ENCODE peak calls at places on chromosomes 2 and 18, in six cellular contexts. One of them, this sample, is unnamed.

GRCh38 chr2:234947556-234947955 is 4.3 kb upstream of the SH3BP4 start:
- DNase-seq in A549: no peak
- DNase-seq in breast epithelium: no peak
- DNase-seq in HepG2: no peak
- DNase-seq in GM12878: no peak
- DNase-seq in right lobe of liver: no peak
- DNase-seq in this sample: no peak

GRCh38 chr2:157307021-157307420 is 18.6 kb downstream of the ERMN start:
- DNase-seq in HepG2: no peak
- DNase-seq in GM12878: no peak
- DNase-seq in right lobe of liver: no peak
- DNase-seq in A549: no peak
- DNase-seq in breast epithelium: no peak
- DNase-seq in this sample: no peak

GRCh38 chr2:19038096-19039015 is 320.1 kb downstream of the OSR1 start:
- DNase-seq in A549: no peak
- DNase-seq in HepG2: no peak
- DNase-seq in GM12878: no peak
- DNase-seq in breast epithelium: no peak
- DNase-seq in right lobe of liver: no peak
- DNase-seq in this sample: no peak

GRCh38 chr2:110812726-110813645 is 80.6 kb downstream of the ACOXL start:
- DNase-seq in breast epithelium: no peak
- DNase-seq in right lobe of liver: no peak
- DNase-seq in GM12878: no peak
- DNase-seq in A549: no peak
- DNase-seq in HepG2: no peak
- DNase-seq in this sample: no peak

GRCh38 chr2:228140934-228141528 is 40.5 kb downstream of the SPHKAP start:
- DNase-seq in GM12878: peak; percentile 48
- DNase-seq in A549: no peak
- DNase-seq in right lobe of liver: no peak
- DNase-seq in HepG2: no peak
- DNase-seq in breast epithelium: no peak
- DNase-seq in this sample: no peak

GRCh38 chr18:44309185-44309584 is 371.5 kb upstream of the SETBP1 start:
- DNase-seq in HepG2: no peak
- DNase-seq in right lobe of liver: no peak
- DNase-seq in GM12878: no peak
- DNase-seq in breast epithelium: no peak
- DNase-seq in A549: no peak
- DNase-seq in this sample: no peak

GRCh38 chr2:239316562-239317465 is 84.0 kb downstream of the HDAC4 start:
- DNase-seq in right lobe of liver: no peak
- DNase-seq in GM12878: no peak
- DNase-seq in HepG2: no peak
- DNase-seq in breast epithelium: peak; percentile 52
- DNase-seq in A549: no peak
- DNase-seq in this sample: no peak

GRCh38 chr2:54704688-54705605 is 18.5 kb upstream of the EML6 start:
- DNase-seq in right lobe of liver: no peak
- DNase-seq in breast epithelium: no peak
- DNase-seq in A549: peak; percentile 74
- DNase-seq in GM12878: no peak
- DNase-seq in HepG2: peak; percentile 76
- DNase-seq in this sample: no peak

GRCh38 chr2:44949329-44950151 is 8.0 kb downstream of the SIX3 start:
- DNase-seq in right lobe of liver: no peak
- DNase-seq in A549: no peak
- DNase-seq in breast epithelium: no peak
- DNase-seq in HepG2: no peak
- DNase-seq in GM12878: no peak
- DNase-seq in this sample: no peak

GRCh38 chr2:61853086-61853847 is 593 bp downstream of the FAM161A start:
- DNase-seq in HepG2: peak; percentile 64
- DNase-seq in GM12878: no peak
- DNase-seq in A549: peak; percentile 77
- DNase-seq in breast epithelium: no peak
- DNase-seq in right lobe of liver: peak; percentile 83
- DNase-seq in this sample: no peak

GRCh38 chr18:23183356-23184150 is 48.3 kb downstream of the CABLES1 start:
- DNase-seq in right lobe of liver: no peak
- DNase-seq in A549: no peak
- DNase-seq in HepG2: no peak
- DNase-seq in breast epithelium: no peak
- DNase-seq in GM12878: no peak
- DNase-seq in this sample: no peak

GRCh38 chr2:96256611-96257113 is 9.1 kb downstream of the TMEM127 start:
- DNase-seq in GM12878: no peak
- DNase-seq in A549: no peak
- DNase-seq in HepG2: no peak
- DNase-seq in breast epithelium: no peak
- DNase-seq in right lobe of liver: no peak
- DNase-seq in this sample: no peak

GRCh38 chr2:49044680-49045079 is 109.6 kb downstream of the FSHR start:
- DNase-seq in right lobe of liver: no peak
- DNase-seq in HepG2: peak; percentile 6
- DNase-seq in breast epithelium: no peak
- DNase-seq in A549: no peak
- DNase-seq in GM12878: no peak
- DNase-seq in this sample: no peak

GRCh38 chr2:240305369-240305962 is 130.0 kb upstream of the GPC1 start:
- DNase-seq in right lobe of liver: no peak
- DNase-seq in breast epithelium: no peak
- DNase-seq in A549: no peak
- DNase-seq in HepG2: no peak
- DNase-seq in GM12878: no peak
- DNase-seq in this sample: no peak

GRCh38 chr2:128967666-128968065 is 649.0 kb upstream of the HS6ST1 start:
- DNase-seq in breast epithelium: no peak
- DNase-seq in A549: no peak
- DNase-seq in right lobe of liver: no peak
- DNase-seq in HepG2: no peak
- DNase-seq in GM12878: no peak
- DNase-seq in this sample: no peak

GRCh38 chr2:203591642-203592041 is 56.5 kb upstream of the RAPH1 start:
- DNase-seq in HepG2: no peak
- DNase-seq in GM12878: no peak
- DNase-seq in A549: no peak
- DNase-seq in right lobe of liver: no peak
- DNase-seq in breast epithelium: no peak
- DNase-seq in this sample: no peak

GRCh38 chr2:203586696-203587095 is 51.6 kb upstream of the RAPH1 start:
- DNase-seq in breast epithelium: no peak
- DNase-seq in right lobe of liver: no peak
- DNase-seq in HepG2: no peak
- DNase-seq in A549: peak; percentile 21
- DNase-seq in GM12878: no peak
- DNase-seq in this sample: no peak

GRCh38 chr2:203594541-203594940 is 59.4 kb upstream of the RAPH1 start:
- DNase-seq in HepG2: no peak
- DNase-seq in A549: no peak
- DNase-seq in breast epithelium: no peak
- DNase-seq in right lobe of liver: no peak
- DNase-seq in GM12878: no peak
- DNase-seq in this sample: no peak

GRCh38 chr2:203592470-203592869 is 57.4 kb upstream of the RAPH1 start:
- DNase-seq in breast epithelium: no peak
- DNase-seq in HepG2: no peak
- DNase-seq in GM12878: no peak
- DNase-seq in right lobe of liver: no peak
- DNase-seq in A549: no peak
- DNase-seq in this sample: no peak

DNA sequence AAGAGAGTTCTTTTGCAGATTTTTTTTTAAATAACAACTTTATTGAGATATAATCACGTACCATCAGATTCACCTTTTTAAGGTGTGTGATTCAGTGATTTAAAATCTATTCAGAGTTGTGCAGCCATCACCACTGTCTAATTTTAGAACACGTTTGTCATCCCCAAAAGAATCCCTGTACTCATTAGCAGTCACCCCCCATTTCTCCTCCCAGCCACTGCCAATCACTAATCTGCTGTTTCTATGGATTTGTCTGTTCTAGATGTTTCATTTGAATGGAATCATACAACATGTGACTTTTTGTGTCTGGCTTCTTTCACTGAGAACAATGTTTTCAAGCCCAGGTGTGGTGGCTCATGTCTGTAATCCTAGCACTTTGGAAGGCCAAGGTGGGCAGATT is 55.4 kb upstream of the RAPH1 start:
- DNase-seq in right lobe of liver: no peak
- DNase-seq in breast epithelium: no peak
- DNase-seq in A549: no peak
- DNase-seq in GM12878: no peak
- DNase-seq in HepG2: no peak
- DNase-seq in this sample: no peak
- TF ChIP-seq POLR2A in right lobe of liver: no peak
- TF ChIP-seq POLR2A in breast epithelium: no peak
- TF ChIP-seq POLR2A in A549: no peak
- TF ChIP-seq POLR2A in GM12878: no peak
- TF ChIP-seq POLR2A in HepG2: no peak
- TF ChIP-seq POLR2A in this sample: no peak

GRCh38 chr2:10345813-10346212 is 43.1 kb downstream of the HPCAL1 start:
- DNase-seq in breast epithelium: no peak
- DNase-seq in right lobe of liver: peak; percentile 2
- DNase-seq in HepG2: no peak
- DNase-seq in A549: no peak
- DNase-seq in GM12878: no peak
- DNase-seq in this sample: no peak

GRCh38 chr2:10345126-10345525 is 42.4 kb downstream of the HPCAL1 start:
- DNase-seq in HepG2: no peak
- DNase-seq in A549: no peak
- DNase-seq in breast epithelium: no peak
- DNase-seq in right lobe of liver: peak; percentile 5
- DNase-seq in GM12878: no peak
- DNase-seq in this sample: no peak

GRCh38 chr2:10344105-10345066 is 41.7 kb downstream of the HPCAL1 start:
- DNase-seq in right lobe of liver: no peak
- DNase-seq in breast epithelium: no peak
- DNase-seq in HepG2: no peak
- DNase-seq in A549: no peak
- DNase-seq in GM12878: no peak
- DNase-seq in this sample: no peak

GRCh38 chr2:10347559-10347941 is 44.8 kb downstream of the HPCAL1 start:
- DNase-seq in breast epithelium: no peak
- DNase-seq in HepG2: no peak
- DNase-seq in right lobe of liver: peak; percentile 44
- DNase-seq in GM12878: no peak
- DNase-seq in A549: no peak
- DNase-seq in this sample: no peak

DNA sequence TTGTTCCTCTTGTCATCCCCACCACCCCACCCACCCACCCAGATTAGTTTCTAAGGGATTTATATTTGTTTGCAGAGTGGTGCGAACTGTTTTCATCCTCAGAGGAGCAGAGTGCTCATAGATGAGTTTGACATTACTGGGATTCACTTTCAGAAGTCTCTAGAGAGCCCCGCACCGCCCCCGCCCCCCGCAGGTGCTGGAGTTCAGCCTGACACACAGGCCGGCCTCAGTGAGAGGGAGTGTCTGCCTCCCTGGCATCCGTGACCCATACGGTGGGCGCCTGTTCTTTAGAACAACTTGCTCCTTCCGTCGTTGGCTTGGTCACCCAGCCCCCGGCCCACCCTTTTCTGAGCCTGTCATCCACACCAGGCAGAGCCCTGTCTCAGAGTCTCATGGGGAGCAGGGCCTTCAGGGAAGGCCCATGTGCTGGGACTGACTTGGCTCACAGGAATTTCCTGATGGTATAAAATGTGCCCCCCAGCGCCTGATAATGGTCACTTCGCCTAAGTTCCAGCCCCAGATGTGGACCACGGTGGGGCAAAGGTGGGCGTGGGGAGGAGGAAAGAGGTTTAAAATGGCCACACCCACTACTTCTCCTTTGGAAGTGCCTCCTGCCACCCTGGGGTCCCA is 44.3 kb downstream of the HPCAL1 start:
- DNase-seq in GM12878: no peak
- DNase-seq in HepG2: no peak
- DNase-seq in A549: no peak
- DNase-seq in right lobe of liver: no peak
- DNase-seq in breast epithelium: no peak
- DNase-seq in this sample: no peak
- TF ChIP-seq CTCF in GM12878: no peak
- TF ChIP-seq CTCF in HepG2: no peak
- TF ChIP-seq CTCF in A549: no peak
- TF ChIP-seq CTCF in right lobe of liver: no peak
- TF ChIP-seq CTCF in breast epithelium: no peak
- TF ChIP-seq CTCF in this sample: no peak

DNA sequence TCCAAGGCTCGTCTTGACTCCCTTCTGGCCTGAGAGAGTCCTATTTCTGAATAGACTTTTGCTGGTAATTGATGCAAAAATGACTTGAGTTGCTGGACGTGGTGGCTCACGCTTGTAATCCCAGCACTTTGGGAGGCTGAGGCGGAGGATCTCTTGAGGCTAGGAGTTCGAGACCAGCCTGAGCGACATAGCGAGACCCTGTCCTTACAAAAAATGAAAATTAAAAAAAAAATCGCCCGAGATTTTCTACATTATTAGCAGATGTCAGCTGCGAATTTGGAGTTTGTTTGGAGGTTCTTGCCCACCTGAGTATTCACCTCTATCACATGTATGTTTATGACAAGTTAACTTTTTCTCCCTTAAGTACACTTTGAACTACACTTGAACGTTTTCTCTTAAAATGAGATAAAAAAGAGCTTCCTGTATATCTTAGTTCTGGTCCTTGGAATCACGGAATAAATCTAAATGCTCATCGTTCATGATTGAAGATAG is 471 bp upstream of the C2orf42 start:
- DNase-seq in right lobe of liver: no peak
- DNase-seq in A549: no peak
- DNase-seq in GM12878: no peak
- DNase-seq in HepG2: no peak
- DNase-seq in breast epithelium: no peak
- DNase-seq in this sample: no peak
- H3K4me3 ChIP-seq in right lobe of liver: peak overlapping the region; percentile 68
- H3K4me3 ChIP-seq in A549: peak overlapping the region; percentile 75
- H3K4me3 ChIP-seq in GM12878: peak overlapping the region; percentile 54
- H3K4me3 ChIP-seq in HepG2: peak overlapping the region; percentile 88
- H3K4me3 ChIP-seq in breast epithelium: peak overlapping the region; percentile 74
- H3K4me3 ChIP-seq in this sample: peak overlapping the region; percentile 74

GRCh38 chr2:88221365-88221942 is 51.3 kb downstream of the THNSL2 start:
- DNase-seq in A549: no peak
- DNase-seq in right lobe of liver: no peak
- DNase-seq in HepG2: no peak
- DNase-seq in breast epithelium: no peak
- DNase-seq in GM12878: no peak
- DNase-seq in this sample: no peak
- TF ChIP-seq POLR2A in A549: no peak
- TF ChIP-seq POLR2A in right lobe of liver: no peak
- TF ChIP-seq POLR2A in HepG2: no peak
- TF ChIP-seq POLR2A in breast epithelium: no peak
- TF ChIP-seq POLR2A in GM12878: no peak
- TF ChIP-seq POLR2A in this sample: no peak